ENCODE peak calls at places on chromosomes 5 and 9, in four cellular contexts. S, I, J and Y are unnamed samples.

GRCh38 chr5:80414113-80414512 is 6.2 kb downstream of the ZFYVE16 start:
- DNase-seq in J (no peak), I (no peak), S (no peak), Y (no peak)

GRCh38 chr9:134666801-134667200 is 25.2 kb downstream of the COL5A1 start:
- DNase-seq in S (no peak), I (no peak), J (no peak), Y (no peak)

GRCh38 chr5:133780619-133781280 is 168.4 kb upstream of the FSTL4 start:
- DNase-seq in I (no peak), J (no peak), S (no peak), Y (no peak)

GRCh38 chr5:176447538-176447981 is 625 bp upstream of the FAF2 start:
- DNase-seq in I (peak; percentile 24), S (no peak), J (peak; percentile 48), Y (no peak)

GRCh38 chr9:38432922-38433510 is 8.8 kb upstream of the IGFBPL1 start:
- DNase-seq in I (no peak), S (no peak), J (no peak), Y (no peak)

GRCh38 chr9:124849801-124850200 is 3.5 kb upstream of the WDR38 start:
- DNase-seq in J (no peak), I (no peak), S (peak; percentile 7), Y (no peak)

GRCh38 chr5:125575561-125576504 is 829.4 kb upstream of the ZNF608 start:
- DNase-seq in S (no peak), J (no peak), I (no peak), Y (no peak)

GRCh38 chr9:13860019-13860418 is 453.9 kb downstream of the NFIB start:
- DNase-seq in I (no peak), J (no peak), S (no peak), Y (no peak)

GRCh38 chr9:12817702-12818101 is 42.9 kb downstream of the LURAP1L start:
- DNase-seq in I (peak; percentile 26), S (peak; percentile 73), J (no peak), Y (no peak)

GRCh38 chr9:86679979-86680378 is 267.3 kb downstream of the GAS1 start:
- DNase-seq in I (no peak), J (no peak), S (no peak), Y (no peak)

GRCh38 chr5:57346336-57346735 is 136.3 kb downstream of the ACTBL2 start:
- DNase-seq in J (no peak), I (no peak), S (no peak), Y (no peak)

GRCh38 chr9:129182625-129183494 is 4.8 kb upstream of the IER5L start:
- DNase-seq in J (peak; percentile 38), I (no peak), S (no peak), Y (no peak)

GRCh38 chr5:74041913-74042312 is 415.9 kb downstream of the ARHGEF28 start:
- DNase-seq in J (no peak), S (no peak), I (no peak), Y (no peak)

GRCh38 chr5:6266671-6267197 is 111.6 kb downstream of the MED10 start:
- DNase-seq in S (no peak), J (no peak), I (no peak), Y (no peak)

GRCh38 chr5:142716963-142717362 is 31.1 kb upstream of the FGF1 start:
- DNase-seq in I (peak; percentile 80), J (peak; percentile 14), S (no peak), Y (peak; percentile 44)

GRCh38 chr5:170571331-170571731 is 67.5 kb downstream of the KCNIP1 start:
- DNase-seq in J (no peak), S (no peak), I (no peak), Y (no peak)

GRCh38 chr5:94423411-94423810 is 195.0 kb downstream of the KIAA0825 start:
- DNase-seq in J (no peak), S (no peak), I (no peak), Y (no peak)

GRCh38 chr5:151155777-151156731 is 1.5 kb downstream of the ANXA6 start:
- DNase-seq in I (no peak), J (no peak), S (no peak), Y (no peak)

GRCh38 chr5:133825631-133826289 is 142.7 kb downstream of the C5orf15 start:
- DNase-seq in S (no peak), J (no peak), I (no peak), Y (no peak)

GRCh38 chr5:14871084-14871572 is 450 bp downstream of the ANKH start:
- DNase-seq in S (peak; percentile 60), J (peak; percentile 38), I (peak; percentile 38), Y (no peak)

GRCh38 chr9:132059351-132059750 is 20.3 kb downstream of the MED27 start:
- DNase-seq in J (no peak), I (no peak), S (no peak), Y (no peak)

GRCh38 chr5:94353605-94354004 is 264.8 kb downstream of the KIAA0825 start:
- DNase-seq in J (no peak), S (no peak), I (no peak), Y (no peak)

GRCh38 chr9:123360161-123361085 is 4.4 kb downstream of the CRB2 start:
- DNase-seq in J (peak; percentile 93), S (peak; percentile 69), I (no peak), Y (peak; percentile 64)

GRCh38 chr5:172046613-172047012 is 40.2 kb upstream of the FBXW11 start:
- DNase-seq in I (no peak), J (no peak), S (no peak), Y (no peak)

GRCh38 chr9:129826344-129826743 is 2.4 kb upstream of the TOR1A start:
- DNase-seq in I (no peak), S (no peak), J (no peak), Y (no peak)

GRCh38 chr9:4299006-4299795 is 667 bp downstream of the GLIS3 start:
- DNase-seq in S (peak; percentile 66), I (peak; percentile 23), J (peak; percentile 38), Y (peak; percentile 59)

GRCh38 chr5:32471784-32472183 is 27.2 kb upstream of the ZFR start:
- DNase-seq in J (no peak), S (no peak), I (no peak), Y (no peak)
- TF ChIP-seq CTCF in J (no peak), S (no peak), I (no peak), Y (no peak)

DNA sequence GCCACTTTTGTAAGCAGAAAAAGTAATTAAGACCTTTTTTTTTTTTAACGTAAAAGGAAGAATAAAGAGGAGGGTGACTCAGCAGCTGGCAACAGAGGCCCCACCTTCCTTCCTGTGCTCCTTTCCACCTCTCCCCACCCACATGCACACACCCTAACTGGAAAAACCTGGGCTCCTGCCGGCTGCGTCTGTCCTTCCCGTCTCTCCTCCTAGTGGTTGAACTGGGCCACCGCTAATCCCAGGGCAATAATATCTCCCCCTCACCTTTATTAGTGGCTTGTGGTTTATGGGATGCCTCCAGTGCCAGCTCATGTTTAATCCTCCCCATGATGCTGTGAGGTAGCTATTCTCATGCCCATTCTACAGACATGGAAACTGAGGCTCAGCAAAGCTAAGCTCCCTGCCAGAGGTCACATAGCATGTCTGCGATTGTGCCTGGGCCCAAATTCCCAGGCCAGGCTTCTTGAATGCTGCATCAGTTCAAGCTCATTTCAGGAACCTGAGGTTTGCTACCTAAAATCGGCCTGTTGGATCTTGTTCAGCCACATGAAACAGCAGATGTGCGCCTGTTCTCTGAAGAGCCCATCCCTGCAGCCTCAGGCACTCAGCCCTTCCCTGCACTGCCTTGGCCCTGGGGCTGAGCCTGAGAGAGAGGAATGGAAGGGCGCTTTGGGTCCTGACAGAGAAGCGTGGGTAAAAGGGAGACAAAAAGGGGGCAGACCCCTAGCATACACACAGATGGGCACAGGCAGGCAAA is 61.0 kb upstream of the IL17B start:
- DNase-seq in S (no peak), I (peak; percentile 83), J (no peak), Y (no peak)
- TF ChIP-seq CTCF in S (peak; percentile 30), I (peak; percentile 86), J (peak; percentile 51), Y (no peak)

DNA sequence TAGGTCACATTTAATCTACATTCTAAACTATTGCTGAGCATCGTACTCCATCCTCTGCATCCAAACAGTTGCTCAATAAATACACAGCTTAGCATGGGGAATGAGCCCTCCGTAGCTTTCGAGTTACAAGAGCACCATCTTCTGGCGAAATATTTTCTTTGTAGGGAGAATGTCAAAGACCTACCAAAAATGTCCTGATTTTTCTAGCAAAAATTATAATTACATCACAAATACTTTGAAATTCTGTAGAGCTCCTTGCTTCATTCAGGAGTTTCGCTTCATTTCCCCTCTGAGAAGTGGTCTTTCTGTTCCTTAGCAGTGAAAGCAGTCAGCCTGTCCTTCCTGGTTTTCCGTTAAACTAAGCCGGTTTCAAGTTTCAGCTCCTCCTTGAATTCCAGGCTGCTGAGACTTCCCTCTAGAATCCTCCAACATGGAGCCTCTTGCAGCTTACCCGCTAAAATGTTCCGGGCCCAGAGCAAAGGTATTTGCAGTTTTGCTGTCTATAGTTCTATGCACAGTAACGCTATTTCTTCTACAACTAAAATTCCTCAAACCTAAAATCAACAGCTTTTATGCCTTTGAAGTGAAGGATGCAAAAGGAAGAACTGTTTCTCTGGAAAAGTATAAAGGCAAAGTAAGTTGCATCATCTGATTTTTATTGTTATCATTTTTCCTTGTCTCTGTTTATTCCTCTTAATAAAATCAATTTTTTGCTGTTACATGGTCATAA is at the start of gene GPX8:
- DNase-seq in J (no peak), I (no peak), S (no peak), Y (no peak)
- TF ChIP-seq CTCF in J (peak; percentile 67), I (peak; percentile 22), S (peak; percentile 49), Y (no peak)

DNA sequence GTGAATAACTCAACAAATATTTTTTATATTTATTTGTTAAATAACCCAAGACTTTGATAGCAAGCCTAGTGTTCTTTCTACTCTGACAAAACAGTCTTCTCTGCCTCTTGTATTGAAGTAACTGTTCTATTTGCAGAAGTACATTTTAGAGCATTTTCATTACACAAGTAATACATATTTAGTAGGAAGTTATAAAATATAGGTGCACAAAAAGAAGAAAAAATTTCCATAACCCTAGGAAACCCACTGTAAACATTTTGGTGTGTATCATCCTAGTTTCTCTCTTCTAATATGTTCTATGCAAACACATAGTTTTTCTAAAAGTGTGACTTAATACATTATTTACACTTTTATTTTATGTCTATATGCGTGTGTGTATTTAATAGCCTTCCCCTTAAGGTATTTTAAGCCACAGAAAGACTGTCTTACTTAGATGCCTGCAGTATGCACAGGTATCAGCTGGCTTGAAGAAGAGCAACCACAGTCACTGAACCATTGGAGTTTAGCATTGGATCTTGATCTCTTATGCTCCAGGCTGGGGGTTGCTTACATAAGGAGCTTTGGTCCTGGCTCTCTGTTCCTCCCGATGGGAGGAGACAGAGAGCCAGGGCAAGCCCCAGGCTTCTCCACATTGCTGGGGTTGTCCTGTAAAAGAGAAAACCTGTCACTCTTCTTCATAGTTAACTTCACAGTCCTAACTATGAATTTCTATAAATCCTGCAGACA is 3.8 kb downstream of the SELENOP start:
- DNase-seq in S (no peak), J (no peak), I (no peak), Y (no peak)
- TF ChIP-seq CTCF in S (no peak), J (no peak), I (no peak), Y (no peak)